ENCODE peak calls at places on chromosomes 13 and 19, in nine cellular contexts. E is progenitor cell of endocrine pancreas; X is EH; A is activated naive CD4-positive, alpha-beta T cell treated with Interleukin-2 at 50 U/mL for 16 hours; Q is T47D; K is NCI-H1092 treated with DMSO at 0.1 percent for 48 hours; S is D341Med; M is NCI-H1930; L is PC-3. H is an unnamed sample.

GRCh38 chr13:113845055-113845454 is 18.8 kb downstream of the GAS6 start:
- DNase-seq in E (no peak), X (no peak), A (no peak), Q (no peak), K (no peak), S (no peak), M (no peak), L (no peak), H (no peak)

GRCh38 chr19:3387645-3388589 is 21.5 kb downstream of the NFIC start:
- DNase-seq in E (no peak), X (peak; percentile 63), A (no peak), Q (no peak), K (peak; percentile 81), S (peak; percentile 98), M (no peak), L (no peak), H (peak; percentile 22)

GRCh38 chr19:55179570-55180484 is at the start of gene SYT5:
- DNase-seq in E (peak; percentile 53), X (peak; percentile 46), A (peak; percentile 72), Q (peak; percentile 82), K (no peak), S (peak; percentile 72), M (peak; percentile 23), L (peak; percentile 64), H (peak; percentile 34)

GRCh38 chr13:114282143-114282685 is 813 bp downstream of the UPF3A start:
- DNase-seq in E (peak; percentile 21), X (peak; percentile 78), A (peak; percentile 37), Q (peak; percentile 38), K (peak; percentile 91), S (peak; percentile 74), M (no peak), L (peak; percentile 54), H (peak; percentile 73)

GRCh38 chr13:73945871-73946270 is 188.3 kb downstream of the KLF12 start:
- DNase-seq in E (no peak), X (no peak), A (no peak), Q (no peak), K (no peak), S (peak; percentile 18), M (no peak), L (no peak), H (no peak)

GRCh38 chr19:6590458-6591319 is at the start of gene CD70:
- DNase-seq in E (no peak), X (no peak), A (peak; percentile 61), Q (peak; percentile 46), K (no peak), S (peak; percentile 85), M (no peak), L (no peak), H (no peak)

GRCh38 chr13:60663788-60664187 is 266.8 kb downstream of the TDRD3 start:
- DNase-seq in E (no peak), X (no peak), A (no peak), Q (no peak), K (no peak), S (no peak), M (no peak), L (no peak), H (no peak)

GRCh38 chr19:47719047-47719885 is 6.0 kb downstream of the EHD2 start:
- DNase-seq in E (no peak), X (peak; percentile 100), A (no peak), Q (no peak), K (no peak), S (peak; percentile 86), M (no peak), L (no peak), H (peak; percentile 100)

GRCh38 chr13:99812611-99813010 is 159.0 kb downstream of the ZIC5 start:
- DNase-seq in E (no peak), X (peak; percentile 76), A (no peak), Q (no peak), K (no peak), S (no peak), M (no peak), L (peak; percentile 35), H (peak; percentile 96)

GRCh38 chr13:112132142-112132541 is 65.2 kb downstream of the SOX1 start:
- DNase-seq in E (no peak), X (no peak), A (no peak), Q (no peak), K (peak; percentile 53), S (no peak), M (no peak), L (no peak), H (no peak)